ENCODE peak calls at places on chromosomes 4 and X, in eight cellular contexts. Z, Y, P, E, A, I, F and H are unnamed samples.

GRCh38 chrX:6660567-6661252 is 125.8 kb upstream of the VCX3A start:
- DNase-seq in Z (no peak), Y (no peak), P (no peak), E (no peak), A (no peak), I (no peak), F (no peak), H (no peak)

GRCh38 chrX:136055651-136056221 is 70.5 kb downstream of the SLC9A6 start:
- DNase-seq in Z (no peak), Y (no peak), P (no peak), E (peak), A (no peak), I (no peak), F (no peak), H (peak)

GRCh38 chr4:145769450-145770037 is 89.6 kb downstream of the C4orf51 start:
- DNase-seq in Z (no peak), Y (no peak), P (no peak), E (no peak), A (no peak), I (no peak), F (no peak), H (no peak)

GRCh38 chr4:76644831-76645485 is 209.9 kb downstream of the SHROOM3 start:
- DNase-seq in Z (no peak), Y (no peak), P (no peak), E (no peak), A (no peak), I (no peak), F (no peak), H (no peak)

GRCh38 chrX:30961805-30962204 is 72.8 kb upstream of the TAB3 start:
- DNase-seq in Z (no peak), Y (no peak), P (no peak), E (no peak), A (no peak), I (no peak), F (no peak), H (no peak)

GRCh38 chr4:124265701-124266100 is 446.8 kb downstream of the ANKRD50 start:
- DNase-seq in Z (no peak), Y (no peak), P (no peak), E (no peak), A (no peak), I (no peak), F (no peak), H (no peak)

GRCh38 chr4:10963958-10964705 is 279.6 kb upstream of the CLNK start:
- DNase-seq in Z (peak), Y (no peak), P (no peak), E (no peak), A (no peak), I (no peak), F (no peak), H (no peak)

GRCh38 chr4:137390707-137391106 is 141.6 kb downstream of the PCDH18 start:
- DNase-seq in Z (no peak), Y (no peak), P (no peak), E (peak), A (no peak), I (no peak), F (no peak), H (no peak)

GRCh38 chr4:3688018-3688998 is 77.9 kb upstream of the ADRA2C start:
- DNase-seq in Z (no peak), Y (no peak), P (peak), E (no peak), A (peak), I (no peak), F (no peak), H (no peak)

GRCh38 chr4:24471623-24472510 is 112.5 kb downstream of the DHX15 start:
- DNase-seq in Z (peak), Y (no peak), P (peak), E (peak), A (peak), I (peak), F (no peak), H (no peak)

GRCh38 chr4:1337376-1337831 is 9.6 kb upstream of the UVSSA start:
- DNase-seq in Z (no peak), Y (no peak), P (no peak), E (peak), A (peak), I (no peak), F (peak), H (peak)

GRCh38 chr4:14184265-14184664 is 556.7 kb upstream of the BOD1L1 start:
- DNase-seq in Z (no peak), Y (no peak), P (no peak), E (peak), A (no peak), I (no peak), F (no peak), H (no peak)

GRCh38 chr4:3128976-3129375 is 54.5 kb downstream of the HTT start:
- DNase-seq in Z (no peak), Y (no peak), P (no peak), E (peak), A (no peak), I (no peak), F (no peak), H (no peak)

GRCh38 chrX:53251307-53251706 is 26.3 kb upstream of the KDM5C start:
- DNase-seq in Z (no peak), Y (no peak), P (no peak), E (peak), A (no peak), I (no peak), F (no peak), H (no peak)

GRCh38 chr4:158384407-158384806 is 137.3 kb upstream of the RXFP1 start:
- DNase-seq in Z (no peak), Y (no peak), P (no peak), E (no peak), A (no peak), I (no peak), F (no peak), H (no peak)

GRCh38 chrX:6460893-6461490 is 73.9 kb downstream of the VCX3A start:
- DNase-seq in Z (no peak), Y (no peak), P (no peak), E (no peak), A (no peak), I (no peak), F (no peak), H (no peak)

GRCh38 chr4:152106781-152107321 is 346.0 kb upstream of the GATB start:
- DNase-seq in Z (no peak), Y (no peak), P (no peak), E (no peak), A (no peak), I (no peak), F (no peak), H (peak)

GRCh38 chr4:73864365-73864764 is 4.8 kb upstream of the CXCL1 start:
- DNase-seq in Z (peak), Y (no peak), P (no peak), E (no peak), A (no peak), I (peak), F (peak), H (no peak)

GRCh38 chrX:94107981-94108380 is 434.0 kb downstream of the FAM133A start:
- DNase-seq in Z (peak), Y (no peak), P (no peak), E (no peak), A (no peak), I (no peak), F (no peak), H (no peak)

GRCh38 chr4:146054676-146055075 is 116.1 kb upstream of the ZNF827 start:
- DNase-seq in Z (no peak), Y (no peak), P (no peak), E (no peak), A (no peak), I (no peak), F (no peak), H (no peak)

GRCh38 chrX:115679460-115679859 is 118.5 kb downstream of the PLS3 start:
- DNase-seq in Z (peak), Y (peak), P (no peak), E (peak), A (no peak), I (peak), F (no peak), H (peak)

GRCh38 chrX:131917588-131917987 is 105.5 kb upstream of the STK26 start:
- DNase-seq in Z (no peak), Y (no peak), P (no peak), E (no peak), A (no peak), I (no peak), F (no peak), H (no peak)

GRCh38 chr4:11468901-11469300 is 40.2 kb upstream of the HS3ST1 start:
- DNase-seq in Z (peak), Y (no peak), P (no peak), E (no peak), A (no peak), I (no peak), F (peak), H (no peak)

GRCh38 chr4:64713256-64713840 is 304.1 kb upstream of the TECRL start:
- DNase-seq in Z (peak), Y (no peak), P (no peak), E (peak), A (no peak), I (peak), F (no peak), H (no peak)

GRCh38 chrX:119539872-119540271 is 25.3 kb downstream of the STEEP1 start:
- DNase-seq in Z (peak), Y (peak), P (no peak), E (no peak), A (no peak), I (no peak), F (no peak), H (no peak)

GRCh38 chrX:104842646-104843045 is 276.6 kb downstream of the IL1RAPL2 start:
- DNase-seq in Z (no peak), Y (no peak), P (no peak), E (no peak), A (no peak), I (no peak), F (no peak), H (no peak)

GRCh38 chr4:115042496-115042895 is 70.9 kb downstream of the NDST4 start:
- DNase-seq in Z (peak), Y (no peak), P (no peak), E (no peak), A (no peak), I (no peak), F (no peak), H (no peak)

GRCh38 chrX:10486373-10486772 is 134.0 kb downstream of the MID1 start:
- DNase-seq in Z (no peak), Y (no peak), P (no peak), E (peak), A (no peak), I (no peak), F (no peak), H (peak)

GRCh38 chr4:174080361-174080760 is 203.1 kb downstream of the FBXO8 start:
- DNase-seq in Z (no peak), Y (no peak), P (no peak), E (peak), A (no peak), I (no peak), F (no peak), H (no peak)

GRCh38 chrX:24149346-24150050 is at the start of gene ZFX:
- DNase-seq in Z (no peak), Y (no peak), P (peak), E (peak), A (peak), I (peak), F (peak), H (peak)

GRCh38 chrX:130485870-130486269 is 84.1 kb downstream of the RBMX2 start:
- DNase-seq in Z (no peak), Y (no peak), P (no peak), E (no peak), A (no peak), I (no peak), F (no peak), H (no peak)

GRCh38 chr4:26452565-26453531 is 37.4 kb downstream of the CCKAR start:
- DNase-seq in Z (peak), Y (no peak), P (peak), E (no peak), A (no peak), I (no peak), F (peak), H (no peak)

GRCh38 chrX:74902806-74903205 is 22.4 kb downstream of the NEXMIF start:
- DNase-seq in Z (peak), Y (no peak), P (no peak), E (no peak), A (no peak), I (no peak), F (peak), H (no peak)

GRCh38 chr4:182429896-182430295 is 186.7 kb downstream of the TENM3 start:
- DNase-seq in Z (no peak), Y (no peak), P (no peak), E (no peak), A (no peak), I (no peak), F (no peak), H (no peak)

GRCh38 chrX:13764765-13765164 is 30.2 kb downstream of the OFD1 start:
- DNase-seq in Z (peak), Y (peak), P (no peak), E (no peak), A (no peak), I (no peak), F (peak), H (no peak)

GRCh38 chr4:96698891-96699290 is 859.0 kb downstream of the PDHA2 start:
- DNase-seq in Z (no peak), Y (no peak), P (no peak), E (no peak), A (no peak), I (no peak), F (no peak), H (no peak)

GRCh38 chr4:85928775-85929585 is 430.9 kb downstream of the MAPK10 start:
- DNase-seq in Z (no peak), Y (no peak), P (no peak), E (peak), A (no peak), I (no peak), F (peak), H (peak)

GRCh38 chr4:113243312-113243711 is 193.9 kb downstream of the ANK2 start:
- DNase-seq in Z (no peak), Y (no peak), P (no peak), E (no peak), A (no peak), I (no peak), F (no peak), H (no peak)

DNA sequence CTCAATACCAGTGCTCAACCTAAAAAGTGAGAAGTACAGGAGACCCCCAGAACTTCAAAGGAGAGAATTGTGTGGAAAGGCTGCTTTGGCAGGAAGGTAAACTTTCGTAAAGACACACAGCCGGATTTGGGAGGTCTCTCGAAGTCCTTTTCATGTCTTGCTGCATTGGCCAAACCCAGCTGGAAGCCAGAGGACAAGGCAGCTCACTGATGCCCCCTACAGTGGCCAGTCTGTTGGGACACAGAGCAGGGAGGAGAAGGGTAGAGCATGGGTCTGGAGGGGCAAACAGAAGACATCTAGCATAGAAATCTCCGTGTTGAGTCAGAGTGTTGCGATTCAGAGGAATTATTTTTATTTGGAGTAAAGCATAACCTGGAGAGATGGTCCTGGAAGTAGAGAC is 198.9 kb downstream of the ANK2 start:
- DNase-seq in Z (peak), Y (no peak), P (no peak), E (no peak), A (no peak), I (no peak), F (no peak), H (no peak)
- TF ChIP-seq CTCF in Z (peak), Y (no peak), P (no peak), E (no peak), A (no peak), I (no peak), F (no peak), H (peak)

DNA sequence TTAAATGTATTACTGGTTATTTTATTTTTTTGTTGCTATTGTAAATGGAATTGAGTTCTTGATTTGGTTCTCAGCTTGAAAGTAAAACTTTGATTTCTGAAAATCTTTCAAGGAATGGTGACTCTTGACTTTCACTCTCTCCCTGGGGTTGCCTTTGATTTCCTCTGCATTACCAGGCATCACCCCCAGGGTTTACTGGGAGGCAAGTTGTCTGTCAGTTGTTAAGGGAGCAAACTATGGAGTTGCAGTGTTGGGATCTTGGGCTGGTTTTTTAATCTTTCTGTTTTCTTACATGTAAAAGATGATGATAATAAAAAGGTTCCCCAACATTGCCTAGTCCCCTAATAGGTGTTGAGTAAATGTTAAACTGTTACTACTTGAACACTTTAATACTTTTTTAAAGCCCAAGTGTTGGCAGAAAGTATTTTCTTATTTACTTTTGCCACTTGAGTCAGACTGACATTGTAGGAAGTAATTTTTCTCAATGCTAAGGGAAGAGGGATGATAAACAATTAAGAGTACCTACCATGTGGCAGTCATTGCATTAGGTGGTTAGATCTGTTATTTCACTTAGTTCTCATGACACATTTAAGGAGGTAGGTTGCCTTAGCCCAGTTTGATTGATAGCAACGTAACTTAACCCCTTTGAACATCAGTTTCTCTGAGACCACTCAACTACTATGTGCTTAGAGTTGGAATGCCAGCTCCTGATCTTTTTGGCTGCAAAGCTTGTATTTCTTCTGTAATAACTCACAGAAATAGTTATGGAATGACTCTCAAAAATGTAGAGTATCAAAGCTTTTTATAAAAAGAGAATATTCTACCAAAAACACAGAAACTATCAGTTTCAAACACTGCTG is 67.1 kb downstream of the DCLK2 start:
- DNase-seq in Z (peak), Y (no peak), P (no peak), E (peak), A (no peak), I (no peak), F (no peak), H (no peak)
- TF ChIP-seq CTCF in Z (peak), Y (no peak), P (no peak), E (peak), A (no peak), I (no peak), F (no peak), H (peak)

GRCh38 chrX:137195991-137196390 is 162.2 kb upstream of the GPR101 start:
- DNase-seq in Z (no peak), Y (no peak), P (no peak), E (peak), A (no peak), I (no peak), F (no peak), H (no peak)

GRCh38 chrX:137198040-137198439 is 164.2 kb upstream of the GPR101 start:
- DNase-seq in Z (no peak), Y (no peak), P (no peak), E (no peak), A (no peak), I (no peak), F (no peak), H (no peak)

GRCh38 chrX:137195296-137195695 is 161.5 kb upstream of the GPR101 start:
- DNase-seq in Z (no peak), Y (no peak), P (no peak), E (no peak), A (no peak), I (no peak), F (no peak), H (no peak)

DNA sequence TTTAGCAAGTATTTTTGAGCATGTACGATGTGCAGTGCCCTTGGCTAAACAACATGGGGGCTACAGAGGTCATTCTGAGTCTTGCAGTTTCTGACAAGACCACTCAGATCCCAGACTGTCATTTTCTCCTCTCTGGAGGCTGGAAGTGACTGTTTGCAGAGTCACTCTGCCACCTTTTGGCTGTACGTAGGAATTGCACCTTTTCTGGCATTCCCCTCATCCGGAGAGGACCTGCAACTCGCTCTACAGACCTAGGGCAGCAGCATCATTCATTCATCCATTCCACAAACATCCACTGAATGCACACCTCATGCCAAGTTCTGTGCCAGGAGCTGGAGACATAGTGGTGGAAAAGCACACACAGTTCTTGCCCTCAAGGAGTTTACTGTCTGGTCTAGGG is 160.4 kb upstream of the GPR101 start:
- DNase-seq in Z (peak), Y (peak), P (no peak), E (no peak), A (no peak), I (peak), F (peak), H (no peak)
- TF ChIP-seq CTCF in Z (peak), Y (peak), P (no peak), E (peak), A (peak), I (peak), F (no peak), H (peak)

GRCh38 chr4:90357117-90357710 is 230.0 kb downstream of the CCSER1 start:
- DNase-seq in Z (peak), Y (peak), P (no peak), E (peak), A (no peak), I (peak), F (no peak), H (peak)
- TF ChIP-seq CTCF in Z (peak), Y (peak), P (peak), E (peak), A (no peak), I (peak), F (no peak), H (peak)

GRCh38 chrX:21748235-21748634 is 9.7 kb downstream of the SMPX start:
- DNase-seq in Z (no peak), Y (no peak), P (no peak), E (no peak), A (no peak), I (no peak), F (no peak), H (no peak)

GRCh38 chrX:21744721-21745120 is 13.2 kb downstream of the SMPX start:
- DNase-seq in Z (no peak), Y (no peak), P (no peak), E (no peak), A (no peak), I (no peak), F (no peak), H (no peak)

GRCh38 chrX:21744060-21744459 is 13.9 kb downstream of the SMPX start:
- DNase-seq in Z (no peak), Y (no peak), P (no peak), E (no peak), A (no peak), I (no peak), F (no peak), H (no peak)

GRCh38 chrX:21747523-21747922 is 10.4 kb downstream of the SMPX start:
- DNase-seq in Z (peak), Y (no peak), P (no peak), E (peak), A (no peak), I (no peak), F (no peak), H (no peak)

DNA sequence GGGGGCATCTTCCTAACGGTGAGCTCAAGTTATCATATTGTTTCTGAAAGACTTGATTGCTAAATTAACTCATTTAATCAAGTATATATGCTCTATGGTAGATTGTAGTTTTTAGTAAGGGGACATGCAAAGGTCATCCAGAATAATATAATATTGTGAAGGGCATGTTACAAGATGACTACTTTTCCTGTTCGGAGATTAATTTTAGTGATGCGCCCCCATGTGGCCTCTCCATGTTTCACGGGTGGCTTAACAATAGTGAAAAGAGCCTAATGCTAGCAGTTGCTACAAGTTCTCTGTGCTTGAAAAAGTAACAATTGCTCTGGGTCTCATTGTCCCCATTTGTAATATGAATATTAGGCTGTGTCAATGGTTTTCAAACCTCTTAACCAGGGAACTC is 12.2 kb downstream of the SMPX start:
- DNase-seq in Z (peak), Y (peak), P (peak), E (peak), A (no peak), I (peak), F (peak), H (peak)
- TF ChIP-seq CTCF in Z (peak), Y (peak), P (peak), E (peak), A (peak), I (peak), F (no peak), H (peak)